ENCODE peak calls at places on chromosomes 1 and 21, in five cellular contexts. Z is pancreas, H is T-helper 2 cell, I is HS-5, Y is NCI-H2029. D is an unnamed sample.

GRCh38 chr1:117606608-117607261 is 887 bp downstream of the TENT5C start:
- DNase-seq in Z (peak; percentile 59), H (peak; percentile 78), I (no peak), Y (no peak), D (peak; percentile 54)

GRCh38 chr1:24906760-24907490 is 23.2 kb downstream of the RUNX3 start:
- DNase-seq in Z (no peak), H (no peak), I (no peak), Y (no peak), D (no peak)

GRCh38 chr1:34645919-34646318 is 108.9 kb upstream of the GJB5 start:
- DNase-seq in Z (no peak), H (no peak), I (no peak), Y (no peak), D (no peak)

GRCh38 chr1:187680823-187681222 is 852.1 kb downstream of the PLA2G4A start:
- DNase-seq in Z (no peak), H (no peak), I (no peak), Y (no peak), D (peak; percentile 38)

GRCh38 chr1:2270260-2271100 is 42.4 kb downstream of the SKI start:
- DNase-seq in Z (no peak), H (no peak), I (no peak), Y (no peak), D (peak; percentile 97)

GRCh38 chr1:237166031-237166430 is 124.0 kb downstream of the RYR2 start:
- DNase-seq in Z (no peak), H (no peak), I (no peak), Y (no peak), D (no peak)

GRCh38 chr1:192357904-192358303 is 41.1 kb downstream of the RGS21 start:
- DNase-seq in Z (no peak), H (no peak), I (no peak), Y (no peak), D (no peak)

GRCh38 chr1:112973788-112974187 is 17.8 kb upstream of the SLC16A1 start:
- DNase-seq in Z (no peak), H (no peak), I (no peak), Y (no peak), D (no peak)

GRCh38 chr1:12048376-12048775 is 14.7 kb upstream of the TNFRSF8 start:
- DNase-seq in Z (no peak), H (no peak), I (no peak), Y (no peak), D (no peak)

GRCh38 chr1:2208309-2209239 is 14.0 kb upstream of the FAAP20 start:
- DNase-seq in Z (peak; percentile 84), H (no peak), I (no peak), Y (no peak), D (peak; percentile 60)

GRCh38 chr1:245771521-245772281 is 616.9 kb downstream of the KIF26B start:
- DNase-seq in Z (no peak), H (no peak), I (peak; percentile 64), Y (no peak), D (peak; percentile 97)

GRCh38 chr21:35048183-35048601 is 910 bp downstream of the RUNX1 start:
- DNase-seq in Z (no peak), H (no peak), I (no peak), Y (no peak), D (peak; percentile 21)

GRCh38 chr21:38787461-38788274 is 18.1 kb upstream of the ETS2 start:
- DNase-seq in Z (peak; percentile 93), H (no peak), I (peak; percentile 67), Y (peak; percentile 90), D (peak; percentile 78)

GRCh38 chr1:8639165-8639564 is 178.3 kb downstream of the RERE start:
- DNase-seq in Z (no peak), H (no peak), I (no peak), Y (no peak), D (no peak)

GRCh38 chr1:44635439-44635838 is 38.8 kb downstream of the TMEM53 start:
- DNase-seq in Z (no peak), H (no peak), I (no peak), Y (no peak), D (no peak)

GRCh38 chr1:219312967-219313366 is 139.3 kb downstream of the LYPLAL1 start:
- DNase-seq in Z (no peak), H (no peak), I (peak; percentile 65), Y (no peak), D (peak; percentile 68)

GRCh38 chr1:203126151-203126865 is 1.2 kb upstream of the ADORA1 start:
- DNase-seq in Z (no peak), H (no peak), I (no peak), Y (no peak), D (peak; percentile 18)

GRCh38 chr1:211652371-211652770 is 23.1 kb downstream of the NEK2 start:
- DNase-seq in Z (no peak), H (no peak), I (no peak), Y (no peak), D (no peak)

GRCh38 chr1:9384751-9385245 is 92.1 kb downstream of the SPSB1 start:
- DNase-seq in Z (no peak), H (no peak), I (no peak), Y (no peak), D (peak; percentile 95)

GRCh38 chr1:118247593-118247992 is 62.6 kb upstream of the SPAG17 start:
- DNase-seq in Z (no peak), H (no peak), I (no peak), Y (no peak), D (no peak)

GRCh38 chr1:158819461-158820443 is 11.4 kb upstream of the MNDA start:
- DNase-seq in Z (no peak), H (peak; percentile 39), I (no peak), Y (no peak), D (peak; percentile 85)

D was measured in fibroblast of villous mesenchyme.